ENCODE peak calls at places on chromosomes 16 and 17, in nine cellular contexts. M is sigmoid colon; I is heart right ventricle; E is uterus; S is right lobe of liver; A is tibial artery; N is transverse colon; W is CD8-positive, alpha-beta memory T cell; H is fibroblast of lung. Q is an unnamed sample. For H3K4me1, the result is how much of the 10 kb centered on the place peaks cover.

GRCh38 chr17:10727192-10727591 is 2.6 kb downstream of the TMEM220 start:
- DNase-seq in H (no peak), M (no peak), E (no peak), N (no peak), W (no peak), S (no peak), I (no peak), A (no peak), Q (no peak)

GRCh38 chr16:87956771-87957279 is 5.6 kb downstream of the BANP start:
- DNase-seq in S (no peak), W (no peak), N (no peak), M (no peak), E (no peak), I (no peak), A (no peak), H (peak), Q (no peak)

GRCh38 chr16:11629071-11630030 is 38.9 kb upstream of the SNN start:
- DNase-seq in S (no peak), M (peak), E (no peak), W (no peak), A (no peak), H (peak), N (no peak), I (peak), Q (no peak)

GRCh38 chr16:52446076-52446475 is 100.9 kb downstream of the TOX3 start:
- DNase-seq in W (no peak), E (no peak), H (peak), A (no peak), S (no peak), I (no peak), M (no peak), N (no peak), Q (no peak)

GRCh38 chr17:44105941-44106340 is 17.5 kb downstream of the HDAC5 start:
- DNase-seq in H (no peak), N (no peak), M (no peak), S (no peak), E (no peak), A (no peak), W (no peak), I (no peak), Q (no peak)

GRCh38 chr16:54957403-54957802 is 26.7 kb downstream of the IRX5 start:
- DNase-seq in N (peak), H (no peak), I (no peak), E (no peak), W (no peak), A (no peak), M (no peak), S (no peak), Q (no peak)

GRCh38 chr16:50311134-50311528 is 44.8 kb downstream of the ADCY7 start:
- DNase-seq in S (no peak), I (no peak), M (peak), H (no peak), A (peak), W (no peak), E (no peak), N (no peak), Q (no peak)

GRCh38 chr17:72419866-72420774 is 299.3 kb downstream of the SOX9 start:
- DNase-seq in H (peak), I (no peak), W (no peak), E (peak), N (peak), S (no peak), M (no peak), A (no peak), Q (no peak)

GRCh38 chr16:50699345-50700159 is 6.1 kb downstream of the NOD2 start:
- DNase-seq in W (no peak), M (no peak), H (no peak), N (no peak), S (no peak), E (no peak), I (no peak), A (no peak), Q (no peak)

GRCh38 chr16:75106351-75107274 is 10.0 kb downstream of the LDHD start:
- DNase-seq in W (no peak), A (peak), M (peak), N (no peak), S (peak), I (no peak), H (no peak), E (no peak), Q (peak)
- H3K4me1 ChIP-seq in W (under half), A (under half), M (half or more), N (under half), S (under half), I (half or more), H (under half), E (under half), Q (half or more)

GRCh38 chr17:56319531-56319930 is 166.3 kb downstream of the ANKFN1 start:
- DNase-seq in S (no peak), I (no peak), M (no peak), H (peak), A (no peak), E (no peak), N (no peak), W (no peak), Q (no peak)

GRCh38 chr17:56314026-56314425 is 160.8 kb downstream of the ANKFN1 start:
- DNase-seq in I (no peak), S (no peak), N (no peak), A (no peak), E (no peak), M (no peak), W (no peak), H (peak), Q (no peak)

GRCh38 chr17:56320443-56320842 is 167.2 kb downstream of the ANKFN1 start:
- DNase-seq in A (no peak), H (no peak), W (no peak), E (no peak), I (no peak), S (no peak), M (no peak), N (no peak), Q (no peak)

GRCh38 chr17:56316604-56317003 is 163.3 kb downstream of the ANKFN1 start:
- DNase-seq in M (no peak), I (no peak), N (no peak), S (no peak), H (no peak), E (no peak), A (no peak), W (no peak), Q (no peak)

DNA sequence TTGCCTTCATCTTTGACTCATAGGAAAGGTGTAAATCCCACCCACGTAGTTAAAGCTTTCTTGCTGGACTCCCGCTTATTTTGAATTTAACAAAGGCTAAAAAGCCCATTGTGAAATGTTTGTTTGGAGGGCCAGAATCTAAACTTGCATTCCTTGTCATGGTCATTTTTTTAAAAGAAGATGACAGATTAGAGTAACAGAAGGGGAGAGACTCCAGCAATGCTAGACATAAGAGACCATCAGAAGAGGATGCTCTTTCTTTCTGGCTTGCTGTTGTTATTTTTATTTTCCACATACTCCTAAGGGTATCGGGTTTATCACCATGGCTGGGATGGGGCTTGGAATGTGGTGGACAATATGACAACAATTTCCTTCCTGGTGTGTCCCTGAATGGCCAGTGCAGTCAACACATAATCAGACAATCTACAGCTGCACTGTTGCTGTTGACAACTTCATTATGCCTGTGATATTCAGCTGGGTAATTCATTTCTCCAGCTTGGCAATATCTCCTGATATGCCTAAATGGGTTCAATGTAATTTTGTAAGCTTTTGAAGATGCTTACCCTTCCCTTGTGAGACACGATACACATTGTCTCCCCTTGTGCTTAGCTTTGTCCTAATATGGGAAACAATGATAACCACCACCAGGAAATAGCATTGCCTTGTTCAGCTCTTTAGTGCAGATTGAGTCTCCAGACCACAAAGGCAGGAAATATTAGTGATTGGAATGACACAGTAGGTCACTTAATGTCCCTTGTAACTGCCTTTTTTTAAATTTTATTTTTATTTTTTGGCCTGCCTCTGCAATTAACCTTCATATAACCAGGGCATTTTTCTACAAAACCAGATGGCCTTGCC is 164.3 kb downstream of the ANKFN1 start:
- DNase-seq in H (peak), S (no peak), W (no peak), N (no peak), I (no peak), A (no peak), E (no peak), M (no peak), Q (no peak)
- H3K27ac ChIP-seq in H (no peak), S (no peak), W (no peak), N (no peak), I (no peak), A (no peak), E (no peak), M (no peak), Q (no peak)

GRCh38 chr17:48841395-48841831 is 10.6 kb downstream of the CALCOCO2 start:
- DNase-seq in M (no peak), N (no peak), I (peak), A (no peak), E (no peak), W (peak), H (peak), S (no peak), Q (no peak)

GRCh38 chr17:48843172-48843900 is 12.5 kb downstream of the CALCOCO2 start:
- DNase-seq in E (no peak), W (no peak), I (no peak), M (no peak), S (no peak), H (peak), N (no peak), A (no peak), Q (no peak)

GRCh38 chr17:48840441-48840840 is 9.6 kb downstream of the CALCOCO2 start:
- DNase-seq in I (no peak), N (no peak), S (no peak), W (no peak), E (no peak), H (peak), A (no peak), M (no peak), Q (no peak)

DNA sequence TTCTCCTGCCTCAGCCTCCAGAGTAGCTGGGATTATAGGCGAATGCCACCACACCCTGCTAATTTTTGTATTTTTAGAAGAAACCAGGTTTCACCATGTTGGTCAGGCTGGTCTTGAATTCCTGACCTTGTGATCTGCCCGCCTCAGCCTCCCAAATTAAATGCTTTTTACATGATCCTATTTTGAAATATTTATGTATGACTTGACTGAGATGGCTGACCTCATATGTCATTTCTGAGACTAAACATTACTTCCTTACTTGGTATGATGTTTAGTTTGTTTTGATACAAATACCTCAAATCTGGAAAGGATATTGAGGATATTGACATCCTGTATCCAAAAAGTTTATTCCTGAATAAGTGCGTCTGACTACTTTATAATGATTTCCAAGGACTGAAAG is 11.9 kb downstream of the CALCOCO2 start:
- DNase-seq in N (no peak), W (no peak), I (no peak), S (no peak), M (no peak), E (no peak), A (no peak), H (no peak), Q (no peak)
- H3K4me1 ChIP-seq in N (under half), W (under half), I (half or more), S (under half), M (under half), E (under half), A (under half), H (under half), Q (half or more)

GRCh38 chr16:15043344-15043743 is 12.5 kb downstream of the NTAN1 start:
- DNase-seq in N (no peak), I (no peak), M (no peak), S (no peak), A (no peak), H (no peak), E (no peak), W (no peak), Q (peak)
- H3K27ac ChIP-seq in N (no peak), I (no peak), M (no peak), S (no peak), A (no peak), H (no peak), E (no peak), W (no peak), Q (no peak)

GRCh38 chr16:85134076-85134793 is 22.0 kb upstream of the CIBAR2 start:
- DNase-seq in M (no peak), I (no peak), H (no peak), N (no peak), E (no peak), S (no peak), A (no peak), W (no peak), Q (no peak)

GRCh38 chr16:85134794-85135153 is 22.5 kb upstream of the CIBAR2 start:
- DNase-seq in E (no peak), A (peak), I (peak), N (no peak), S (no peak), M (no peak), H (no peak), W (no peak), Q (no peak)

GRCh38 chr16:85133290-85133599 is 21.0 kb upstream of the CIBAR2 start:
- DNase-seq in M (no peak), N (no peak), S (no peak), H (no peak), A (no peak), W (no peak), I (no peak), E (no peak), Q (no peak)

GRCh38 chr16:85130707-85131028 is 18.4 kb upstream of the CIBAR2 start:
- DNase-seq in A (no peak), M (no peak), W (no peak), E (no peak), S (no peak), I (no peak), H (no peak), N (no peak), Q (no peak)

GRCh38 chr16:85132456-85133289 is 20.4 kb upstream of the CIBAR2 start:
- DNase-seq in I (no peak), E (no peak), M (no peak), A (no peak), S (no peak), W (no peak), H (no peak), N (no peak), Q (no peak)
- H3K4me1 ChIP-seq in I (under half), E (under half), M (under half), A (under half), S (under half), W (under half), H (under half), N (under half), Q (half or more)

DNA sequence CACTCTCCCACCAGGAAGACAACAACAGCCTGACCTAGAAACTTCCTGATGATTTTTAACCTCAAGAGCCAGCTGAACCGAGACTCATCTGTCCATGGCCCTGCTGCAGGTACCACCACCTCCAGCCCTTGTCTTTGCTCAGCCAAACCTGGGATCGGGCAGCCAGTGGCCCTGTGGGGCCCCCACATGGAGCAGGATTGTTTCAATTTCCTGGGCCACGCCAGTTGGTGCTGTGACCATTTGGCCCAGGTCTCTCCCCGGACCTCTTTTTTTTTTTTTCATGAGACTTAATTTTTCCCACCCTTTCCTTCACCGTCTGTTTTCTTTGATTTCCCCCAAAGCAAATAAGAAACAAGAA is 8.3 kb upstream of the HOXB2 start:
- DNase-seq in H (no peak), E (no peak), W (peak), N (no peak), I (no peak), A (no peak), M (peak), S (no peak), Q (no peak)
- H3K27ac ChIP-seq in H (peak), E (no peak), W (no peak), N (peak), I (no peak), A (peak), M (peak), S (no peak), Q (peak)

Q was measured in upper lobe of right lung.